ENCODE peak calls at places on chromosomes 6 and 20, in four cellular contexts. One of them, this sample, is unnamed.

GRCh38 chr20:4018015-4018748 is 2.8 kb upstream of the RNF24 start:
- DNase-seq in OCI-M1: no peak
- DNase-seq in KBM-7: no peak
- DNase-seq in M059J: peak; percentile 73
- DNase-seq in this sample: no peak

GRCh38 chr20:2820896-2821869 is 5.0 kb downstream of the TMEM239 start:
- DNase-seq in OCI-M1: no peak
- DNase-seq in KBM-7: no peak
- DNase-seq in M059J: no peak
- DNase-seq in this sample: no peak

GRCh38 chr6:112595841-112596240 is 248.7 kb downstream of the RFPL4B start:
- DNase-seq in OCI-M1: no peak
- DNase-seq in KBM-7: no peak
- DNase-seq in M059J: peak; percentile 39
- DNase-seq in this sample: no peak

GRCh38 chr6:42742116-42742894 is 3.6 kb downstream of the TBCC start:
- DNase-seq in OCI-M1: peak; percentile 33
- DNase-seq in KBM-7: peak; percentile 88
- DNase-seq in M059J: peak; percentile 75
- DNase-seq in this sample: no peak

GRCh38 chr6:157681041-157681650 is 141.9 kb upstream of the SNX9 start:
- DNase-seq in OCI-M1: no peak
- DNase-seq in KBM-7: no peak
- DNase-seq in M059J: no peak
- DNase-seq in this sample: no peak

GRCh38 chr6:44034931-44035345 is 92.3 kb downstream of the MRPL14 start:
- DNase-seq in OCI-M1: no peak
- DNase-seq in KBM-7: no peak
- DNase-seq in M059J: peak; percentile 89
- DNase-seq in this sample: no peak

GRCh38 chr6:28081486-28081751 is 1.1 kb downstream of the ZNF165 start:
- DNase-seq in OCI-M1: peak; percentile 52
- DNase-seq in KBM-7: peak; percentile 80
- DNase-seq in M059J: no peak
- DNase-seq in this sample: no peak

GRCh38 chr20:61295726-61296628 is 43.9 kb downstream of the CDH4 start:
- DNase-seq in OCI-M1: no peak
- DNase-seq in KBM-7: no peak
- DNase-seq in M059J: peak; percentile 68
- DNase-seq in this sample: no peak

GRCh38 chr6:158756126-158756525 is 63.0 kb downstream of the EZR start:
- DNase-seq in OCI-M1: no peak
- DNase-seq in KBM-7: no peak
- DNase-seq in M059J: no peak
- DNase-seq in this sample: no peak

GRCh38 chr6:163231356-163232014 is 183.0 kb upstream of the QKI start:
- DNase-seq in OCI-M1: no peak
- DNase-seq in KBM-7: no peak
- DNase-seq in M059J: peak; percentile 17
- DNase-seq in this sample: no peak

GRCh38 chr6:82987416-82987815 is 78.2 kb downstream of the UBE3D start:
- DNase-seq in OCI-M1: no peak
- DNase-seq in KBM-7: no peak
- DNase-seq in M059J: no peak
- DNase-seq in this sample: no peak

GRCh38 chr20:58984691-58985090 is 3.6 kb downstream of the NELFCD start:
- DNase-seq in OCI-M1: no peak
- DNase-seq in KBM-7: no peak
- DNase-seq in M059J: no peak
- DNase-seq in this sample: no peak

This sample was measured in erythroblast.